ENCODE peak calls at places on chromosomes 16 and 17, in eight cellular contexts. One of them, this sample, is unnamed. For H3K36me3, the result is how much of the 10 kb centered on the place peaks cover.

GRCh38 chr16:57667526-57668258 is 414 bp upstream of the ADGRG3 start:
- DNase-seq in lung: peak
- DNase-seq in heart right ventricle: no peak
- DNase-seq in mucosa of descending colon: peak
- DNase-seq in right atrium auricular region: no peak
- DNase-seq in K562: peak
- DNase-seq in CD8-positive, alpha-beta T cell: peak
- DNase-seq in hepatocyte: no peak
- DNase-seq in this sample: no peak

GRCh38 chr17:68497885-68498319 is 14.3 kb upstream of the PRKAR1A start:
- DNase-seq in lung: no peak
- DNase-seq in heart right ventricle: no peak
- DNase-seq in mucosa of descending colon: no peak
- DNase-seq in right atrium auricular region: no peak
- DNase-seq in K562: no peak
- DNase-seq in CD8-positive, alpha-beta T cell: no peak
- DNase-seq in hepatocyte: no peak
- DNase-seq in this sample: peak

GRCh38 chr17:61809816-61810392 is 53.4 kb downstream of the BRIP1 start:
- DNase-seq in lung: no peak
- DNase-seq in heart right ventricle: no peak
- DNase-seq in mucosa of descending colon: no peak
- DNase-seq in right atrium auricular region: no peak
- DNase-seq in K562: no peak
- DNase-seq in CD8-positive, alpha-beta T cell: no peak
- DNase-seq in hepatocyte: no peak
- DNase-seq in this sample: no peak

GRCh38 chr17:64008830-64009229 is 10.7 kb downstream of the PRR29 start:
- DNase-seq in lung: no peak
- DNase-seq in heart right ventricle: no peak
- DNase-seq in mucosa of descending colon: no peak
- DNase-seq in right atrium auricular region: peak
- DNase-seq in K562: no peak
- DNase-seq in CD8-positive, alpha-beta T cell: no peak
- DNase-seq in hepatocyte: no peak
- DNase-seq in this sample: peak

GRCh38 chr17:36703860-36704266 is 102.5 kb downstream of the MRM1 start:
- DNase-seq in lung: no peak
- DNase-seq in heart right ventricle: peak
- DNase-seq in mucosa of descending colon: no peak
- DNase-seq in right atrium auricular region: no peak
- DNase-seq in K562: peak
- DNase-seq in CD8-positive, alpha-beta T cell: peak
- DNase-seq in hepatocyte: peak
- DNase-seq in this sample: no peak

GRCh38 chr17:77865109-77865611 is 93.3 kb upstream of the TNRC6C start:
- DNase-seq in lung: no peak
- DNase-seq in heart right ventricle: peak
- DNase-seq in mucosa of descending colon: peak
- DNase-seq in right atrium auricular region: peak
- DNase-seq in K562: no peak
- DNase-seq in CD8-positive, alpha-beta T cell: no peak
- DNase-seq in hepatocyte: no peak
- DNase-seq in this sample: no peak

GRCh38 chr16:10871157-10871991 is 5.6 kb upstream of the CIITA start:
- DNase-seq in lung: peak
- DNase-seq in heart right ventricle: peak
- DNase-seq in mucosa of descending colon: peak
- DNase-seq in right atrium auricular region: no peak
- DNase-seq in K562: no peak
- DNase-seq in CD8-positive, alpha-beta T cell: no peak
- DNase-seq in hepatocyte: no peak
- DNase-seq in this sample: peak

GRCh38 chr16:56847173-56847948 is 17.6 kb upstream of the SLC12A3 start:
- DNase-seq in lung: no peak
- DNase-seq in heart right ventricle: no peak
- DNase-seq in mucosa of descending colon: no peak
- DNase-seq in right atrium auricular region: no peak
- DNase-seq in K562: no peak
- DNase-seq in CD8-positive, alpha-beta T cell: no peak
- DNase-seq in hepatocyte: no peak
- DNase-seq in this sample: no peak

GRCh38 chr16:3035972-3036725 is 595 bp downstream of the BICDL2 start:
- DNase-seq in lung: no peak
- DNase-seq in heart right ventricle: no peak
- DNase-seq in mucosa of descending colon: peak
- DNase-seq in right atrium auricular region: no peak
- DNase-seq in K562: no peak
- DNase-seq in CD8-positive, alpha-beta T cell: no peak
- DNase-seq in hepatocyte: peak
- DNase-seq in this sample: no peak

GRCh38 chr16:11319529-11320146 is 25.6 kb upstream of the RMI2 start:
- DNase-seq in lung: no peak
- DNase-seq in heart right ventricle: no peak
- DNase-seq in mucosa of descending colon: no peak
- DNase-seq in right atrium auricular region: no peak
- DNase-seq in K562: peak
- DNase-seq in CD8-positive, alpha-beta T cell: no peak
- DNase-seq in hepatocyte: no peak
- DNase-seq in this sample: no peak

GRCh38 chr17:13539421-13539820 is 62.3 kb downstream of the HS3ST3A1 start:
- DNase-seq in lung: no peak
- DNase-seq in heart right ventricle: no peak
- DNase-seq in mucosa of descending colon: no peak
- DNase-seq in right atrium auricular region: no peak
- DNase-seq in K562: no peak
- DNase-seq in CD8-positive, alpha-beta T cell: no peak
- DNase-seq in hepatocyte: no peak
- DNase-seq in this sample: no peak

GRCh38 chr16:76387994-76388393 is 110.8 kb downstream of the CNTNAP4 start:
- DNase-seq in lung: no peak
- DNase-seq in heart right ventricle: no peak
- DNase-seq in mucosa of descending colon: no peak
- DNase-seq in right atrium auricular region: no peak
- DNase-seq in K562: no peak
- DNase-seq in CD8-positive, alpha-beta T cell: no peak
- DNase-seq in hepatocyte: no peak
- DNase-seq in this sample: no peak

GRCh38 chr17:77203846-77204245 is 63.1 kb downstream of the SEC14L1 start:
- DNase-seq in lung: no peak
- DNase-seq in heart right ventricle: no peak
- DNase-seq in mucosa of descending colon: peak
- DNase-seq in right atrium auricular region: no peak
- DNase-seq in K562: no peak
- DNase-seq in CD8-positive, alpha-beta T cell: no peak
- DNase-seq in hepatocyte: no peak
- DNase-seq in this sample: peak

GRCh38 chr16:85377388-85378144 is 235.6 kb upstream of the GSE1 start:
- DNase-seq in lung: no peak
- DNase-seq in heart right ventricle: no peak
- DNase-seq in mucosa of descending colon: no peak
- DNase-seq in right atrium auricular region: no peak
- DNase-seq in K562: peak
- DNase-seq in CD8-positive, alpha-beta T cell: no peak
- DNase-seq in hepatocyte: no peak
- DNase-seq in this sample: no peak

GRCh38 chr17:36008998-36009665 is 7.8 kb upstream of the CCL15 start:
- DNase-seq in lung: no peak
- DNase-seq in heart right ventricle: no peak
- DNase-seq in mucosa of descending colon: no peak
- DNase-seq in right atrium auricular region: no peak
- DNase-seq in K562: peak
- DNase-seq in CD8-positive, alpha-beta T cell: no peak
- DNase-seq in hepatocyte: no peak
- DNase-seq in this sample: peak

GRCh38 chr17:16215965-16216316 is 607 bp upstream of the NCOR1 start:
- DNase-seq in lung: peak
- DNase-seq in heart right ventricle: no peak
- DNase-seq in mucosa of descending colon: peak
- DNase-seq in right atrium auricular region: no peak
- DNase-seq in K562: peak
- DNase-seq in CD8-positive, alpha-beta T cell: no peak
- DNase-seq in hepatocyte: no peak
- DNase-seq in this sample: peak

GRCh38 chr17:49224198-49224996 is 6.2 kb downstream of the PHOSPHO1 start:
- DNase-seq in lung: no peak
- DNase-seq in heart right ventricle: no peak
- DNase-seq in mucosa of descending colon: peak
- DNase-seq in right atrium auricular region: no peak
- DNase-seq in K562: no peak
- DNase-seq in CD8-positive, alpha-beta T cell: peak
- DNase-seq in hepatocyte: peak
- DNase-seq in this sample: peak

GRCh38 chr16:70777973-70778406 is 23.0 kb downstream of the VAC14 start:
- DNase-seq in lung: no peak
- DNase-seq in heart right ventricle: no peak
- DNase-seq in mucosa of descending colon: no peak
- DNase-seq in right atrium auricular region: no peak
- DNase-seq in K562: no peak
- DNase-seq in CD8-positive, alpha-beta T cell: no peak
- DNase-seq in hepatocyte: no peak
- DNase-seq in this sample: no peak

GRCh38 chr16:75567911-75568310 is 1.7 kb downstream of the GABARAPL2 start:
- DNase-seq in lung: no peak
- DNase-seq in heart right ventricle: no peak
- DNase-seq in mucosa of descending colon: no peak
- DNase-seq in right atrium auricular region: no peak
- DNase-seq in K562: no peak
- DNase-seq in CD8-positive, alpha-beta T cell: no peak
- DNase-seq in hepatocyte: no peak
- DNase-seq in this sample: no peak

GRCh38 chr17:50637829-50638571 is 3.3 kb downstream of the ABCC3 start:
- DNase-seq in lung: no peak
- DNase-seq in heart right ventricle: no peak
- DNase-seq in mucosa of descending colon: peak
- DNase-seq in right atrium auricular region: no peak
- DNase-seq in K562: no peak
- DNase-seq in CD8-positive, alpha-beta T cell: no peak
- DNase-seq in hepatocyte: no peak
- DNase-seq in this sample: no peak

GRCh38 chr16:1698680-1699079 is 7.3 kb upstream of the MAPK8IP3 start:
- DNase-seq in lung: no peak
- DNase-seq in heart right ventricle: no peak
- DNase-seq in mucosa of descending colon: no peak
- DNase-seq in right atrium auricular region: no peak
- DNase-seq in K562: no peak
- DNase-seq in CD8-positive, alpha-beta T cell: no peak
- DNase-seq in hepatocyte: no peak
- DNase-seq in this sample: no peak
- H3K36me3 ChIP-seq in lung: under half
- H3K36me3 ChIP-seq in heart right ventricle: under half
- H3K36me3 ChIP-seq in mucosa of descending colon: under half
- H3K36me3 ChIP-seq in right atrium auricular region: under half
- H3K36me3 ChIP-seq in K562: half or more
- H3K36me3 ChIP-seq in CD8-positive, alpha-beta T cell: under half
- H3K36me3 ChIP-seq in hepatocyte: under half
- H3K36me3 ChIP-seq in this sample: half or more

DNA sequence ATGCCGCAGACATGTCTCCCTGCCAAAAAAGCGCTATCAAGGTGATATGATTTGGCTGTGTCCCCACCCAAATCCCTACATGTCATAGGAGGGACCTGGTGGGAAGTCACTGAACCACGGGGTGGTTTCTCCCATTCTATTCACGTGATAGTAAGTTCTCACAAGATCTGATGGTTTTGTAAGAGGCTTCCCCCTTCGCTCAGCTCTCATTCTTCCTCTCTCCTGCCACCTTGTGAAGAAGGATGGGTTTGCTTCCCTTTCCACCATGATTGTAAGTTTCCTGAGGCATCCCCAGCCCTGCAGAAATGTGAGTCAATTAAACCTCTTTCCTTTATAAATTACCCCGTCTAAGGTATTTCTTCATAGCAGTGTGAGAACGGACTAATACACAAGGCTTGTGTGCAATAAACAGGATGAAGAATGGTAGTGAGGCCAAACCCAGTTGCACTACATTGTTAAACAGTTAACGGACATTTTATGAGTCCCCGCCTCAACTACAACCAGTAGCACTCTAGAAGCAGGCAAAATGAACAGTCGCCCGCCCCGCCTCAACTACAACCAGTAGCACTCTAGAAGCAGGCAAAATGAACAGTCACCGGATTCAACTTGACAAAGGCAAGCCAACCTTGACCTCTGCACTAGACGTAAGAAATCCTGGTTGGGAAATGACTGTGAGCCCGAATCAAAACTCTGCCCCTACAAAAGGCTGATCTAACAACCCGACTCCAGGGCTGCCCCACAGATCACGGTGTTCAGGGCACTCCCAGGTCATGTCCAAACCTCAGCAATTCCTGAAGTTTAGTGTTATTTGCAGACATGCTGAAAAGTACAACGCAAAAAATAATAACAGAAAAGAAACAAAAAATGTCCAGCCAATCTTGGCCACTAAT is 26.3 kb downstream of the VPS53 start:
- DNase-seq in lung: no peak
- DNase-seq in heart right ventricle: peak
- DNase-seq in mucosa of descending colon: peak
- DNase-seq in right atrium auricular region: no peak
- DNase-seq in K562: no peak
- DNase-seq in CD8-positive, alpha-beta T cell: no peak
- DNase-seq in hepatocyte: peak
- DNase-seq in this sample: no peak
- TF ChIP-seq CTCF in lung: no peak
- TF ChIP-seq CTCF in heart right ventricle: no peak
- TF ChIP-seq CTCF in mucosa of descending colon: no peak
- TF ChIP-seq CTCF in right atrium auricular region: peak
- TF ChIP-seq CTCF in K562: no peak
- TF ChIP-seq CTCF in CD8-positive, alpha-beta T cell: no peak
- TF ChIP-seq CTCF in hepatocyte: peak
- TF ChIP-seq CTCF in this sample: no peak

DNA sequence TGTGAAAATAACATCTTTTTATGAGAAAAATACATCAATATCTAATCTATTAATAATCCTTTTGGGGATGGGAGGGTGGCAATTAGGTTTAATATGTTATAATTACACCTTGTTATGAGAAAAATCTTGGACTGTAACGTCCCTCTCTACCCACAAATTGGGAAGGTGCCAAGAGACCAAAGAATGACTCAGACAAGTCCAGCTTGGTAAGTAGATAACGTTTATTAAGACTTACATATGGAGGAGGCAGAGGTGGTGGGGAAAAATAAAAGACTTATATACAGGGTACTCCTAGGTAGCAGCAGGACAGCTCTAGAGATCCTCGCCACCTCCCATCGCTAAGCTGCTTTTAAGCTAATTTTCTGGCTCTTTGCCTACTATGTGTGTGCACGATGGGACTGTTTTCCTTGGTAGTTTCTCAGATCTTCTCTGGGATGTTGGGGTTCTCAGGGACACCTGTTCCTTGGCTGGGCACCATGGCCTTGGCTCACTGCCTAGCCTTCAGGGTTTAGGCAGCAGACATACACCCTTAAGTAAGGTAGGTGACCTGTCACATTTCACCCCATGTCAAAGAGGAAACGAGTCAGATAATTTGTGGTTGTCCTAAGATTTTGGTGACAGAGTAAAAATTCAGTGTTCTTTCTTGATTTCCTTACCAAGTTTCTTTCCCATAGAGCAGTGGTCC is 31.5 kb downstream of the RBL2 start:
- DNase-seq in lung: no peak
- DNase-seq in heart right ventricle: no peak
- DNase-seq in mucosa of descending colon: no peak
- DNase-seq in right atrium auricular region: no peak
- DNase-seq in K562: peak
- DNase-seq in CD8-positive, alpha-beta T cell: no peak
- DNase-seq in hepatocyte: peak
- DNase-seq in this sample: no peak
- H3K36me3 ChIP-seq in lung: under half
- H3K36me3 ChIP-seq in heart right ventricle: under half
- H3K36me3 ChIP-seq in mucosa of descending colon: under half
- H3K36me3 ChIP-seq in right atrium auricular region: half or more
- H3K36me3 ChIP-seq in K562: half or more
- H3K36me3 ChIP-seq in CD8-positive, alpha-beta T cell: under half
- H3K36me3 ChIP-seq in hepatocyte: under half
- H3K36me3 ChIP-seq in this sample: under half

GRCh38 chr16:50884066-50884860 is 142.4 kb downstream of the CYLD start:
- DNase-seq in lung: peak
- DNase-seq in heart right ventricle: no peak
- DNase-seq in mucosa of descending colon: no peak
- DNase-seq in right atrium auricular region: peak
- DNase-seq in K562: peak
- DNase-seq in CD8-positive, alpha-beta T cell: no peak
- DNase-seq in hepatocyte: no peak
- DNase-seq in this sample: no peak
- TF ChIP-seq CTCF in lung: no peak
- TF ChIP-seq CTCF in heart right ventricle: no peak
- TF ChIP-seq CTCF in mucosa of descending colon: no peak
- TF ChIP-seq CTCF in right atrium auricular region: peak
- TF ChIP-seq CTCF in K562: peak
- TF ChIP-seq CTCF in CD8-positive, alpha-beta T cell: no peak
- TF ChIP-seq CTCF in hepatocyte: peak
- TF ChIP-seq CTCF in this sample: no peak

This sample was measured in Peyer's patch.